ENCODE peak calls at places on chromosomes 1 and 21, in eight cellular contexts. One of them, this sample, is unnamed.

GRCh38 chr1:12305377-12305776 is 75.5 kb downstream of the VPS13D start:
- DNase-seq in non-pigmented ciliary epithelial cell: no peak
- DNase-seq in GM19239: no peak
- DNase-seq in lower lobe of right lung: no peak
- DNase-seq in stimulated activated CD4-positive, alpha-beta T cell treated with anti-CD3 and anti-CD28 coated beads, Interleukin-2, amount 100 ng/mL, for 48 hours: no peak
- DNase-seq in HFF-Myc: no peak
- DNase-seq in substantia nigra: no peak
- DNase-seq in activated T-cell treated with anti-CD3 and anti-CD28 coated beads for 1 hour: no peak
- DNase-seq in this sample: no peak

GRCh38 chr1:110412576-110412975 is 5.1 kb upstream of the LAMTOR5 start:
- DNase-seq in non-pigmented ciliary epithelial cell: peak; percentile 30
- DNase-seq in GM19239: peak; percentile 50
- DNase-seq in lower lobe of right lung: peak; percentile 75
- DNase-seq in stimulated activated CD4-positive, alpha-beta T cell treated with anti-CD3 and anti-CD28 coated beads, Interleukin-2, amount 100 ng/mL, for 48 hours: peak; percentile 52
- DNase-seq in HFF-Myc: no peak
- DNase-seq in substantia nigra: peak; percentile 38
- DNase-seq in activated T-cell treated with anti-CD3 and anti-CD28 coated beads for 1 hour: peak; percentile 53
- DNase-seq in this sample: peak; percentile 70

GRCh38 chr1:27292111-27292510 is 29.9 kb upstream of the TMEM222 start:
- DNase-seq in non-pigmented ciliary epithelial cell: no peak
- DNase-seq in GM19239: no peak
- DNase-seq in lower lobe of right lung: peak; percentile 59
- DNase-seq in stimulated activated CD4-positive, alpha-beta T cell treated with anti-CD3 and anti-CD28 coated beads, Interleukin-2, amount 100 ng/mL, for 48 hours: no peak
- DNase-seq in HFF-Myc: no peak
- DNase-seq in substantia nigra: no peak
- DNase-seq in activated T-cell treated with anti-CD3 and anti-CD28 coated beads for 1 hour: no peak
- DNase-seq in this sample: no peak

GRCh38 chr1:2108213-2108876 is 58.1 kb downstream of the PRKCZ start:
- DNase-seq in non-pigmented ciliary epithelial cell: no peak
- DNase-seq in GM19239: no peak
- DNase-seq in lower lobe of right lung: peak; percentile 67
- DNase-seq in stimulated activated CD4-positive, alpha-beta T cell treated with anti-CD3 and anti-CD28 coated beads, Interleukin-2, amount 100 ng/mL, for 48 hours: no peak
- DNase-seq in HFF-Myc: no peak
- DNase-seq in substantia nigra: no peak
- DNase-seq in activated T-cell treated with anti-CD3 and anti-CD28 coated beads for 1 hour: no peak
- DNase-seq in this sample: peak; percentile 35

GRCh38 chr1:247371801-247372259 is 40.2 kb upstream of the ZNF496 start:
- DNase-seq in non-pigmented ciliary epithelial cell: no peak
- DNase-seq in GM19239: no peak
- DNase-seq in lower lobe of right lung: no peak
- DNase-seq in stimulated activated CD4-positive, alpha-beta T cell treated with anti-CD3 and anti-CD28 coated beads, Interleukin-2, amount 100 ng/mL, for 48 hours: no peak
- DNase-seq in HFF-Myc: no peak
- DNase-seq in substantia nigra: no peak
- DNase-seq in activated T-cell treated with anti-CD3 and anti-CD28 coated beads for 1 hour: no peak
- DNase-seq in this sample: no peak

GRCh38 chr21:45698493-45698947 is 55.0 kb downstream of the PCBP3 start:
- DNase-seq in non-pigmented ciliary epithelial cell: peak; percentile 83
- DNase-seq in GM19239: no peak
- DNase-seq in lower lobe of right lung: no peak
- DNase-seq in stimulated activated CD4-positive, alpha-beta T cell treated with anti-CD3 and anti-CD28 coated beads, Interleukin-2, amount 100 ng/mL, for 48 hours: no peak
- DNase-seq in HFF-Myc: peak; percentile 44
- DNase-seq in substantia nigra: no peak
- DNase-seq in activated T-cell treated with anti-CD3 and anti-CD28 coated beads for 1 hour: no peak
- DNase-seq in this sample: no peak

GRCh38 chr1:15007842-15008241 is 145.7 kb upstream of the TMEM51 start:
- DNase-seq in non-pigmented ciliary epithelial cell: no peak
- DNase-seq in GM19239: no peak
- DNase-seq in lower lobe of right lung: no peak
- DNase-seq in stimulated activated CD4-positive, alpha-beta T cell treated with anti-CD3 and anti-CD28 coated beads, Interleukin-2, amount 100 ng/mL, for 48 hours: no peak
- DNase-seq in HFF-Myc: no peak
- DNase-seq in substantia nigra: peak; percentile 9
- DNase-seq in activated T-cell treated with anti-CD3 and anti-CD28 coated beads for 1 hour: no peak
- DNase-seq in this sample: no peak

GRCh38 chr1:199920635-199921034 is 106.9 kb upstream of the NR5A2 start:
- DNase-seq in non-pigmented ciliary epithelial cell: no peak
- DNase-seq in GM19239: no peak
- DNase-seq in lower lobe of right lung: no peak
- DNase-seq in stimulated activated CD4-positive, alpha-beta T cell treated with anti-CD3 and anti-CD28 coated beads, Interleukin-2, amount 100 ng/mL, for 48 hours: no peak
- DNase-seq in HFF-Myc: no peak
- DNase-seq in substantia nigra: no peak
- DNase-seq in activated T-cell treated with anti-CD3 and anti-CD28 coated beads for 1 hour: no peak
- DNase-seq in this sample: no peak

GRCh38 chr1:164673584-164674214 is 114.7 kb downstream of the PBX1 start:
- DNase-seq in non-pigmented ciliary epithelial cell: no peak
- DNase-seq in GM19239: no peak
- DNase-seq in lower lobe of right lung: no peak
- DNase-seq in stimulated activated CD4-positive, alpha-beta T cell treated with anti-CD3 and anti-CD28 coated beads, Interleukin-2, amount 100 ng/mL, for 48 hours: no peak
- DNase-seq in HFF-Myc: no peak
- DNase-seq in substantia nigra: no peak
- DNase-seq in activated T-cell treated with anti-CD3 and anti-CD28 coated beads for 1 hour: no peak
- DNase-seq in this sample: peak; percentile 43

GRCh38 chr21:42038826-42039425 is 28.8 kb upstream of the ZBTB21 start:
- DNase-seq in non-pigmented ciliary epithelial cell: no peak
- DNase-seq in GM19239: no peak
- DNase-seq in lower lobe of right lung: no peak
- DNase-seq in stimulated activated CD4-positive, alpha-beta T cell treated with anti-CD3 and anti-CD28 coated beads, Interleukin-2, amount 100 ng/mL, for 48 hours: no peak
- DNase-seq in HFF-Myc: peak; percentile 87
- DNase-seq in substantia nigra: no peak
- DNase-seq in activated T-cell treated with anti-CD3 and anti-CD28 coated beads for 1 hour: no peak
- DNase-seq in this sample: no peak

GRCh38 chr1:19204665-19205266 is 5.3 kb downstream of the UBR4 start:
- DNase-seq in non-pigmented ciliary epithelial cell: no peak
- DNase-seq in GM19239: no peak
- DNase-seq in lower lobe of right lung: no peak
- DNase-seq in stimulated activated CD4-positive, alpha-beta T cell treated with anti-CD3 and anti-CD28 coated beads, Interleukin-2, amount 100 ng/mL, for 48 hours: no peak
- DNase-seq in HFF-Myc: no peak
- DNase-seq in substantia nigra: no peak
- DNase-seq in activated T-cell treated with anti-CD3 and anti-CD28 coated beads for 1 hour: no peak
- DNase-seq in this sample: no peak

This sample was measured in RPMI8226.